ENCODE peak calls at places on chromosomes 6 and 20, in nine cellular contexts. One of them, this sample, is unnamed.

GRCh38 chr6:139588076-139588639 is 213.7 kb upstream of the CITED2 start:
- DNase-seq in IMR-90: peak; percentile 65
- DNase-seq in caudate nucleus: no peak
- DNase-seq in H7: no peak
- DNase-seq in H54: no peak
- DNase-seq in BE2C: no peak
- DNase-seq in H9: no peak
- DNase-seq in GM23338: no peak
- DNase-seq in AG04450: no peak
- DNase-seq in this sample: no peak

GRCh38 chr6:122548281-122548680 is 61.9 kb upstream of the PKIB start:
- DNase-seq in IMR-90: no peak
- DNase-seq in caudate nucleus: no peak
- DNase-seq in GM23338: no peak
- DNase-seq in H54: no peak
- DNase-seq in BE2C: no peak
- DNase-seq in H9: no peak
- DNase-seq in H7: no peak
- DNase-seq in AG04450: no peak
- DNase-seq in this sample: no peak

GRCh38 chr6:167551634-167552630 is 227.0 kb downstream of the TTLL2 start:
- DNase-seq in IMR-90: no peak
- DNase-seq in H9: no peak
- DNase-seq in H7: peak; percentile 45
- DNase-seq in AG04450: no peak
- DNase-seq in GM23338: no peak
- DNase-seq in H54: no peak
- DNase-seq in caudate nucleus: no peak
- DNase-seq in BE2C: no peak
- DNase-seq in this sample: no peak

GRCh38 chr20:2806351-2806701 is 5.9 kb upstream of the CPXM1 start:
- DNase-seq in caudate nucleus: no peak
- DNase-seq in H7: no peak
- DNase-seq in H9: no peak
- DNase-seq in BE2C: no peak
- DNase-seq in AG04450: no peak
- DNase-seq in H54: no peak
- DNase-seq in IMR-90: no peak
- DNase-seq in GM23338: no peak
- DNase-seq in this sample: no peak

GRCh38 chr6:21953831-21954801 is 342.7 kb downstream of the PRL start:
- DNase-seq in caudate nucleus: no peak
- DNase-seq in H54: no peak
- DNase-seq in GM23338: peak; percentile 9
- DNase-seq in H9: no peak
- DNase-seq in BE2C: peak; percentile 13
- DNase-seq in AG04450: peak; percentile 65
- DNase-seq in H7: no peak
- DNase-seq in IMR-90: peak; percentile 93
- DNase-seq in this sample: peak; percentile 95

GRCh38 chr20:19886666-19887288 is 128.7 kb downstream of the RIN2 start:
- DNase-seq in BE2C: no peak
- DNase-seq in GM23338: peak; percentile 37
- DNase-seq in caudate nucleus: no peak
- DNase-seq in H9: no peak
- DNase-seq in IMR-90: peak; percentile 56
- DNase-seq in AG04450: no peak
- DNase-seq in H7: peak; percentile 58
- DNase-seq in H54: no peak
- DNase-seq in this sample: no peak

GRCh38 chr20:61757678-61758555 is 307.8 kb downstream of the TAF4 start:
- DNase-seq in AG04450: no peak
- DNase-seq in H9: no peak
- DNase-seq in caudate nucleus: no peak
- DNase-seq in IMR-90: peak; percentile 65
- DNase-seq in GM23338: no peak
- DNase-seq in BE2C: no peak
- DNase-seq in H7: no peak
- DNase-seq in H54: peak; percentile 26
- DNase-seq in this sample: no peak

GRCh38 chr20:41969656-41970055 is 351.5 kb upstream of the CHD6 start:
- DNase-seq in H9: no peak
- DNase-seq in BE2C: no peak
- DNase-seq in AG04450: no peak
- DNase-seq in caudate nucleus: peak; percentile 50
- DNase-seq in IMR-90: no peak
- DNase-seq in GM23338: no peak
- DNase-seq in H7: no peak
- DNase-seq in H54: no peak
- DNase-seq in this sample: no peak

GRCh38 chr6:27890351-27891299 is 21.6 kb downstream of the OR2B2 start:
- DNase-seq in caudate nucleus: no peak
- DNase-seq in H54: no peak
- DNase-seq in GM23338: peak; percentile 93
- DNase-seq in BE2C: peak; percentile 82
- DNase-seq in H7: peak; percentile 80
- DNase-seq in IMR-90: peak; percentile 97
- DNase-seq in H9: peak; percentile 86
- DNase-seq in AG04450: peak; percentile 84
- DNase-seq in this sample: peak; percentile 73